ENCODE peak calls at places on chromosomes 4 and X, in six cellular contexts. Q is activated CD4-positive, alpha-beta T cell treated with anti-CD3 and anti-CD28 coated beads, Interleukin-2, amount 50 U/mL, for 48 hours; D is cardiac fibroblast; E is body of pancreas; R is A673; W is sciatic nerve. U is an unnamed sample.

GRCh38 chr4:6779667-6780565 is 2.6 kb upstream of the KIAA0232 start:
- DNase-seq in Q (no peak), D (peak), E (no peak), R (peak), W (peak), U (no peak)

GRCh38 chr4:7813674-7814073 is 126.0 kb downstream of the AFAP1 start:
- DNase-seq in Q (peak), D (peak), E (peak), R (no peak), W (no peak), U (no peak)

GRCh38 chr4:7397206-7398103 is 37.3 kb downstream of the PSAPL1 start:
- DNase-seq in Q (no peak), D (no peak), E (no peak), R (no peak), W (peak), U (no peak)

GRCh38 chr4:97720869-97721432 is 422.3 kb downstream of the STPG2 start:
- DNase-seq in Q (no peak), D (peak), E (no peak), R (no peak), W (no peak), U (no peak)

GRCh38 chrX:122512561-122513072 is 671.5 kb upstream of the GRIA3 start:
- DNase-seq in Q (no peak), D (no peak), E (no peak), R (no peak), W (no peak), U (no peak)

GRCh38 chrX:141989134-141989533 is 85.4 kb downstream of the MAGEC1 start:
- DNase-seq in Q (no peak), D (peak), E (no peak), R (no peak), W (no peak), U (no peak)

GRCh38 chr4:64756016-64756415 is 346.8 kb upstream of the TECRL start:
- DNase-seq in Q (no peak), D (no peak), E (no peak), R (peak), W (no peak), U (no peak)

GRCh38 chrX:13418126-13419091 is 98.6 kb upstream of the ATXN3L start:
- DNase-seq in Q (no peak), D (peak), E (no peak), R (peak), W (no peak), U (no peak)

GRCh38 chr4:26330186-26330787 is 9.5 kb downstream of the RBPJ start:
- DNase-seq in Q (no peak), D (peak), E (no peak), R (peak), W (no peak), U (peak)